ENCODE peak calls at places on chromosome 7, in ten cellular contexts. Y is stomach; D is CD8-positive, alpha-beta T cell; P is ovary; S is prostate gland; J is cardiac muscle cell; O is brain microvascular endothelial cell; H is left ventricle myocardium inferior; Q is aorta; R is AG04450. W is an unnamed sample.

GRCh38 chr7:22980422-22980821 is 33.5 kb downstream of the HYCC1 start:
- DNase-seq in Y (no peak), D (no peak), P (no peak), S (no peak), J (peak), O (no peak), H (no peak), Q (no peak), R (peak), W (peak)

GRCh38 chr7:23012186-23012585 is 1.7 kb downstream of the HYCC1 start:
- DNase-seq in Y (no peak), D (no peak), P (no peak), S (no peak), J (no peak), O (no peak), H (no peak), Q (no peak), R (no peak), W (peak)

GRCh38 chr7:82154728-82155127 is 288.8 kb downstream of the CACNA2D1 start:
- DNase-seq in Y (no peak), D (no peak), P (no peak), S (no peak), J (no peak), O (no peak), H (no peak), Q (no peak), R (no peak), W (no peak)

GRCh38 chr7:41698726-41699125 is 4.2 kb downstream of the INHBA start:
- DNase-seq in Y (no peak), D (no peak), P (no peak), S (peak), J (peak), O (no peak), H (no peak), Q (no peak), R (peak), W (peak)

GRCh38 chr7:156793334-156793733 is 99.6 kb downstream of the LMBR1 start:
- DNase-seq in Y (no peak), D (no peak), P (no peak), S (no peak), J (no peak), O (no peak), H (no peak), Q (no peak), R (no peak), W (no peak)

GRCh38 chr7:100553032-100553431 is 14.0 kb downstream of the AGFG2 start:
- DNase-seq in Y (no peak), D (no peak), P (no peak), S (no peak), J (no peak), O (no peak), H (no peak), Q (no peak), R (no peak), W (no peak)

GRCh38 chr7:158606111-158606510 is 18.5 kb upstream of the PTPRN2 start:
- DNase-seq in Y (no peak), D (no peak), P (no peak), S (no peak), J (peak), O (no peak), H (no peak), Q (no peak), R (no peak), W (no peak)

GRCh38 chr7:148209643-148210042 is 380.9 kb upstream of the C7orf33 start:
- DNase-seq in Y (no peak), D (no peak), P (no peak), S (no peak), J (no peak), O (no peak), H (no peak), Q (no peak), R (no peak), W (no peak)

GRCh38 chr7:44981035-44981706 is 2.4 kb upstream of the MYO1G start:
- DNase-seq in Y (no peak), D (no peak), P (no peak), S (no peak), J (no peak), O (no peak), H (no peak), Q (peak), R (no peak), W (no peak)

GRCh38 chr7:36129048-36129534 is 24.0 kb upstream of the EEPD1 start:
- DNase-seq in Y (peak), D (no peak), P (peak), S (peak), J (peak), O (peak), H (no peak), Q (no peak), R (no peak), W (no peak)

GRCh38 chr7:5296627-5297226 is 14.0 kb downstream of the SLC29A4 start:
- DNase-seq in Y (no peak), D (peak), P (no peak), S (peak), J (no peak), O (no peak), H (no peak), Q (no peak), R (no peak), W (no peak)

GRCh38 chr7:81256991-81257390 is 338.1 kb upstream of the SEMA3C start:
- DNase-seq in Y (no peak), D (no peak), P (no peak), S (no peak), J (peak), O (no peak), H (no peak), Q (no peak), R (no peak), W (no peak)

GRCh38 chr7:142859829-142860228 is 5.0 kb downstream of the EPHB6 start:
- DNase-seq in Y (no peak), D (no peak), P (peak), S (peak), J (peak), O (peak), H (no peak), Q (no peak), R (no peak), W (no peak)

GRCh38 chr7:14748461-14748860 is 154.1 kb downstream of the DGKB start:
- DNase-seq in Y (no peak), D (no peak), P (no peak), S (no peak), J (peak), O (peak), H (no peak), Q (no peak), R (peak), W (peak)

GRCh38 chr7:120553497-120553896 is 280.5 kb downstream of the KCND2 start:
- DNase-seq in Y (no peak), D (no peak), P (no peak), S (no peak), J (no peak), O (no peak), H (no peak), Q (no peak), R (no peak), W (no peak)

GRCh38 chr7:4700577-4701235 is 18.6 kb downstream of the FOXK1 start:
- DNase-seq in Y (no peak), D (no peak), P (no peak), S (no peak), J (peak), O (peak), H (no peak), Q (no peak), R (peak), W (no peak)

GRCh38 chr7:31633894-31634494 is 53.0 kb upstream of the PPP1R17 start:
- DNase-seq in Y (peak), D (no peak), P (no peak), S (peak), J (peak), O (peak), H (no peak), Q (no peak), R (peak), W (peak)

GRCh38 chr7:116710764-116711452 is 38.9 kb downstream of the MET start:
- DNase-seq in Y (no peak), D (no peak), P (no peak), S (no peak), J (no peak), O (no peak), H (no peak), Q (no peak), R (no peak), W (no peak)

GRCh38 chr7:1501487-1502270 is 2.5 kb downstream of the INTS1 start:
- DNase-seq in Y (no peak), D (no peak), P (no peak), S (no peak), J (no peak), O (no peak), H (no peak), Q (peak), R (no peak), W (no peak)

GRCh38 chr7:95788288-95788687 is 15.9 kb downstream of the DYNC1I1 start:
- DNase-seq in Y (no peak), D (no peak), P (no peak), S (no peak), J (no peak), O (no peak), H (no peak), Q (no peak), R (no peak), W (no peak)

GRCh38 chr7:7183061-7183832 is 903 bp downstream of the C1GALT1 start:
- DNase-seq in Y (peak), D (peak), P (peak), S (peak), J (peak), O (peak), H (peak), Q (peak), R (no peak), W (no peak)

GRCh38 chr7:136325578-136325977 is 348.4 kb upstream of the MTPN start:
- DNase-seq in Y (no peak), D (no peak), P (no peak), S (no peak), J (no peak), O (no peak), H (no peak), Q (no peak), R (no peak), W (no peak)
- H3K27ac ChIP-seq in Y (no peak), D (no peak), P (no peak), S (no peak), J (no peak), O (no peak), H (no peak), Q (no peak), R (no peak), W (no peak)

GRCh38 chr7:101869026-101869900 is 51.8 kb downstream of the CUX1 start:
- DNase-seq in Y (no peak), D (no peak), P (no peak), S (no peak), J (no peak), O (no peak), H (no peak), Q (no peak), R (no peak), W (no peak)
- H3K27ac ChIP-seq in Y (peak), D (no peak), P (no peak), S (peak), J (peak), O (no peak), H (no peak), Q (no peak), R (no peak), W (no peak)

GRCh38 chr7:102318482-102318971 is 31.9 kb downstream of the SH2B2 start:
- DNase-seq in Y (peak), D (no peak), P (no peak), S (no peak), J (peak), O (no peak), H (no peak), Q (peak), R (no peak), W (peak)
- H3K27ac ChIP-seq in Y (no peak), D (no peak), P (no peak), S (no peak), J (no peak), O (no peak), H (peak), Q (no peak), R (no peak), W (no peak)

DNA sequence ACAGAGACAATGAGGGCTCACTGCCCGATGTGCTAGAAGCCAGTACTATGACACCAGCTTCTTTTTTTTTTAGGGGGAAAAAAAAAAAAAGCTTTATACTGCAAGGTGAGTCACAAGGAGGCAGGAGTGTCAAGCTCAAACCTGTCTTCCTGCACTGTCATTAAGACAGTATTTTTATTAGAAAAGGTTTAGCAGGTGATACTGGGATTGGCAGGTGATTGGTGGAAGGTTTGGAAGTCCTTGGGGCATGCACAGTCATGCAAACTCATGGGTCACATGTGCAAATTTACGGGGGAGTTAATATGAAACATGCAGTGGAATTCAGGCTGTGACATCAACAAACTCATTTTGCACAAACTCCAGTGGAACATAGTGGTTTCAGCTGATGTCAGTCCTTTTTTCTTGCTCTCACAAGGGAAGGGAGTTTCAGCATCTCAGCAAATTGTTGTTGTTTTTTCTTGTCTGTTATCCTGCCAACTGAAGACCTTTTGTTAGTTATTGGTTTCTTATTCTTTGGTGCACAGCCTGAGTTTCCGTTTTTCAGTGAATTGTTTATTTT is 530.6 kb downstream of the ANKRD7 start:
- DNase-seq in Y (no peak), D (no peak), P (no peak), S (peak), J (no peak), O (no peak), H (no peak), Q (no peak), R (no peak), W (peak)
- H3K27ac ChIP-seq in Y (no peak), D (no peak), P (no peak), S (no peak), J (no peak), O (no peak), H (no peak), Q (no peak), R (no peak), W (peak)

GRCh38 chr7:107064255-107064654 is 19.8 kb downstream of the PRKAR2B start:
- DNase-seq in Y (no peak), D (no peak), P (no peak), S (no peak), J (no peak), O (no peak), H (no peak), Q (no peak), R (no peak), W (no peak)

GRCh38 chr7:107069457-107069856 is 25.0 kb downstream of the PRKAR2B start:
- DNase-seq in Y (no peak), D (no peak), P (no peak), S (no peak), J (no peak), O (no peak), H (no peak), Q (no peak), R (no peak), W (no peak)

GRCh38 chr7:107063245-107064120 is 19.0 kb downstream of the PRKAR2B start:
- DNase-seq in Y (no peak), D (no peak), P (no peak), S (no peak), J (no peak), O (no peak), H (no peak), Q (no peak), R (no peak), W (no peak)

GRCh38 chr7:107068156-107068555 is 23.7 kb downstream of the PRKAR2B start:
- DNase-seq in Y (no peak), D (no peak), P (no peak), S (no peak), J (peak), O (no peak), H (no peak), Q (no peak), R (no peak), W (no peak)

DNA sequence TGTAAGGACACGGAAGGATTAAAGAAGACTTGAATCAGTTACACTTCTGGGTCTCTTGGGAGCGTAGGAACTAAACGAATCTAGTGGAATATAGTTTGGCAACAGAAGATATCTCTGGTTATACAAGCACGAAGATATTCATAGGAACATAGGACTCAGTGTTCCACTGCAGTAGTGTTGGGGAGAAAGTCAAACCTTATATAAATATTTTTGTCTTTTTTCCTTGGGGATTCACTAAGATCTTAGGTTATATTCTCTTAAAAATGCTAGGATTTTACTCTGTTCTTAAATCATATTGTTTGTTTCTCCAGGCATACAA is 21.4 kb downstream of the PRKAR2B start:
- DNase-seq in Y (no peak), D (no peak), P (no peak), S (no peak), J (no peak), O (no peak), H (no peak), Q (no peak), R (no peak), W (no peak)
- H3K27ac ChIP-seq in Y (peak), D (no peak), P (no peak), S (no peak), J (no peak), O (no peak), H (no peak), Q (no peak), R (no peak), W (no peak)

DNA sequence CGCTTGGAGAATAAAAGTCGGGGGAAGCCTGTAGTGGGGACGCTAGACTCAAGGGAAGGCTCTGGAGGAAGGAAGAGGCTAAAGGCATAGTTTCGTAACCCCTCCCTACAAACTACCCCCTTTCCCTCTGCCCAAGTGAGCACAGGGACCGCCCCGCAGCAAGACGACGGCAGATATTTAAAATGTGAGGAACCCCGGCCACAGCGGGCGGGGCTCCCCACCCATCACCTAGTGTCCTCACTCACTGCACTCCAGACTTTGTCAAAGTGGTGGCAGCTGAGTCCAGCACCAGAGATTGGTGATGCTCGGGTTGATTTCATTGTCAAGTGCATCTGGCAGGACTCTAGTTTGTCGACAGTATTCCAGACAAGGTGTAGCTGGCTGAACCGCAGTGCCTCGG is 69.0 kb downstream of the PRKAG2 start:
- DNase-seq in Y (no peak), D (no peak), P (no peak), S (no peak), J (no peak), O (no peak), H (no peak), Q (peak), R (no peak), W (no peak)
- H3K27ac ChIP-seq in Y (peak), D (no peak), P (no peak), S (no peak), J (no peak), O (no peak), H (no peak), Q (no peak), R (no peak), W (no peak)

W was measured in foreskin keratinocyte.